ENCODE peak calls at places on chromosomes 5 and 9, in six cellular contexts. One of them, this sample, is unnamed. For H3K36me3, the result is how much of the 10 kb centered on the place peaks cover.

GRCh38 chr5:92514901-92515300 is 1066.1 kb downstream of the NR2F1-AS1 start:
- DNase-seq in bronchial epithelial cell: no peak
- DNase-seq in astrocyte: no peak
- DNase-seq in A673: no peak
- DNase-seq in BJ: peak
- DNase-seq in pancreas: no peak
- DNase-seq in this sample: no peak

GRCh38 chr5:82635561-82636288 is 357.6 kb upstream of the RPS23 start:
- DNase-seq in bronchial epithelial cell: peak
- DNase-seq in astrocyte: peak
- DNase-seq in A673: no peak
- DNase-seq in BJ: peak
- DNase-seq in pancreas: peak
- DNase-seq in this sample: no peak

GRCh38 chr9:17291766-17292165 is 156.9 kb downstream of the CNTLN start:
- DNase-seq in bronchial epithelial cell: peak
- DNase-seq in astrocyte: peak
- DNase-seq in A673: no peak
- DNase-seq in BJ: no peak
- DNase-seq in pancreas: no peak
- DNase-seq in this sample: no peak

GRCh38 chr9:129225815-129226214 is 47.8 kb upstream of the IER5L start:
- DNase-seq in bronchial epithelial cell: peak
- DNase-seq in astrocyte: peak
- DNase-seq in A673: peak
- DNase-seq in BJ: peak
- DNase-seq in pancreas: no peak
- DNase-seq in this sample: no peak

GRCh38 chr5:77015938-77016569 is 14.2 kb upstream of the AGGF1 start:
- DNase-seq in bronchial epithelial cell: peak
- DNase-seq in astrocyte: peak
- DNase-seq in A673: peak
- DNase-seq in BJ: peak
- DNase-seq in pancreas: no peak
- DNase-seq in this sample: no peak

GRCh38 chr9:33082538-33083326 is 6.3 kb upstream of the SMU1 start:
- DNase-seq in bronchial epithelial cell: peak
- DNase-seq in astrocyte: no peak
- DNase-seq in A673: no peak
- DNase-seq in BJ: no peak
- DNase-seq in pancreas: no peak
- DNase-seq in this sample: no peak

GRCh38 chr5:73954381-73954780 is 328.4 kb downstream of the ARHGEF28 start:
- DNase-seq in bronchial epithelial cell: no peak
- DNase-seq in astrocyte: no peak
- DNase-seq in A673: no peak
- DNase-seq in BJ: no peak
- DNase-seq in pancreas: no peak
- DNase-seq in this sample: no peak

GRCh38 chr9:114488398-114489129 is 16.7 kb downstream of the WHRN start:
- DNase-seq in bronchial epithelial cell: no peak
- DNase-seq in astrocyte: no peak
- DNase-seq in A673: no peak
- DNase-seq in BJ: no peak
- DNase-seq in pancreas: no peak
- DNase-seq in this sample: no peak

GRCh38 chr5:45741110-45741509 is 44.9 kb upstream of the HCN1 start:
- DNase-seq in bronchial epithelial cell: no peak
- DNase-seq in astrocyte: no peak
- DNase-seq in A673: no peak
- DNase-seq in BJ: no peak
- DNase-seq in pancreas: no peak
- DNase-seq in this sample: no peak

GRCh38 chr5:10649518-10650410 is 85.9 kb downstream of the ANKRD33B start:
- DNase-seq in bronchial epithelial cell: no peak
- DNase-seq in astrocyte: no peak
- DNase-seq in A673: no peak
- DNase-seq in BJ: no peak
- DNase-seq in pancreas: no peak
- DNase-seq in this sample: no peak

GRCh38 chr9:120383611-120383998 is 196.4 kb downstream of the CDK5RAP2 start:
- DNase-seq in bronchial epithelial cell: no peak
- DNase-seq in astrocyte: no peak
- DNase-seq in A673: no peak
- DNase-seq in BJ: no peak
- DNase-seq in pancreas: no peak
- DNase-seq in this sample: no peak

GRCh38 chr5:58649716-58650115 is 66.8 kb downstream of the RAB3C start:
- DNase-seq in bronchial epithelial cell: no peak
- DNase-seq in astrocyte: no peak
- DNase-seq in A673: no peak
- DNase-seq in BJ: no peak
- DNase-seq in pancreas: no peak
- DNase-seq in this sample: no peak

GRCh38 chr5:66443462-66444130 is 152.6 kb upstream of the MAST4 start:
- DNase-seq in bronchial epithelial cell: no peak
- DNase-seq in astrocyte: peak
- DNase-seq in A673: no peak
- DNase-seq in BJ: no peak
- DNase-seq in pancreas: no peak
- DNase-seq in this sample: no peak

GRCh38 chr9:22097712-22098111 is 88.6 kb upstream of the CDKN2B start:
- DNase-seq in bronchial epithelial cell: peak
- DNase-seq in astrocyte: peak
- DNase-seq in A673: no peak
- DNase-seq in BJ: peak
- DNase-seq in pancreas: no peak
- DNase-seq in this sample: no peak

GRCh38 chr5:82387041-82387818 is 109.1 kb upstream of the RPS23 start:
- DNase-seq in bronchial epithelial cell: peak
- DNase-seq in astrocyte: peak
- DNase-seq in A673: no peak
- DNase-seq in BJ: no peak
- DNase-seq in pancreas: no peak
- DNase-seq in this sample: no peak

GRCh38 chr5:179271821-179272325 is 73.4 kb downstream of the ADAMTS2 start:
- DNase-seq in bronchial epithelial cell: no peak
- DNase-seq in astrocyte: no peak
- DNase-seq in A673: no peak
- DNase-seq in BJ: no peak
- DNase-seq in pancreas: no peak
- DNase-seq in this sample: no peak

GRCh38 chr9:3256571-3256970 is 269.2 kb downstream of the RFX3 start:
- DNase-seq in bronchial epithelial cell: no peak
- DNase-seq in astrocyte: no peak
- DNase-seq in A673: no peak
- DNase-seq in BJ: no peak
- DNase-seq in pancreas: no peak
- DNase-seq in this sample: no peak

GRCh38 chr5:34013547-34013946 is 5.7 kb upstream of the AMACR start:
- DNase-seq in bronchial epithelial cell: peak
- DNase-seq in astrocyte: no peak
- DNase-seq in A673: no peak
- DNase-seq in BJ: no peak
- DNase-seq in pancreas: no peak
- DNase-seq in this sample: no peak

GRCh38 chr9:124212381-124213050 is 45.2 kb upstream of the NEK6 start:
- DNase-seq in bronchial epithelial cell: peak
- DNase-seq in astrocyte: peak
- DNase-seq in A673: no peak
- DNase-seq in BJ: peak
- DNase-seq in pancreas: no peak
- DNase-seq in this sample: no peak

GRCh38 chr9:94030318-94031179 is 53.7 kb upstream of the PTPDC1 start:
- DNase-seq in bronchial epithelial cell: peak
- DNase-seq in astrocyte: peak
- DNase-seq in A673: peak
- DNase-seq in BJ: peak
- DNase-seq in pancreas: peak
- DNase-seq in this sample: peak

GRCh38 chr9:33446507-33447403 is 638 bp downstream of the AQP3 start:
- DNase-seq in bronchial epithelial cell: peak
- DNase-seq in astrocyte: peak
- DNase-seq in A673: peak
- DNase-seq in BJ: no peak
- DNase-seq in pancreas: peak
- DNase-seq in this sample: peak

GRCh38 chr9:114371986-114372917 is 15.5 kb downstream of the AKNA start:
- DNase-seq in bronchial epithelial cell: no peak
- DNase-seq in astrocyte: peak
- DNase-seq in A673: no peak
- DNase-seq in BJ: no peak
- DNase-seq in pancreas: no peak
- DNase-seq in this sample: peak

GRCh38 chr9:128940271-128940921 is 7.0 kb downstream of the DOLK start:
- DNase-seq in bronchial epithelial cell: no peak
- DNase-seq in astrocyte: no peak
- DNase-seq in A673: no peak
- DNase-seq in BJ: no peak
- DNase-seq in pancreas: no peak
- DNase-seq in this sample: no peak

GRCh38 chr9:126399251-126399650 is 72.6 kb downstream of the MVB12B start:
- DNase-seq in bronchial epithelial cell: no peak
- DNase-seq in astrocyte: peak
- DNase-seq in A673: no peak
- DNase-seq in BJ: no peak
- DNase-seq in pancreas: no peak
- DNase-seq in this sample: no peak

GRCh38 chr9:127805620-127806019 is 2.9 kb downstream of the FPGS start:
- DNase-seq in bronchial epithelial cell: peak
- DNase-seq in astrocyte: no peak
- DNase-seq in A673: peak
- DNase-seq in BJ: no peak
- DNase-seq in pancreas: peak
- DNase-seq in this sample: no peak

GRCh38 chr5:145587308-145588071 is 247.7 kb downstream of the PRELID2 start:
- DNase-seq in bronchial epithelial cell: peak
- DNase-seq in astrocyte: peak
- DNase-seq in A673: peak
- DNase-seq in BJ: peak
- DNase-seq in pancreas: no peak
- DNase-seq in this sample: no peak

GRCh38 chr9:110370316-110370715 is 32.7 kb upstream of the TXNDC8 start:
- DNase-seq in bronchial epithelial cell: peak
- DNase-seq in astrocyte: peak
- DNase-seq in A673: peak
- DNase-seq in BJ: no peak
- DNase-seq in pancreas: no peak
- DNase-seq in this sample: no peak

GRCh38 chr9:95197692-95198271 is 119.7 kb downstream of the FANCC start:
- DNase-seq in bronchial epithelial cell: peak
- DNase-seq in astrocyte: peak
- DNase-seq in A673: peak
- DNase-seq in BJ: no peak
- DNase-seq in pancreas: peak
- DNase-seq in this sample: no peak

GRCh38 chr9:17795708-17796107 is 216.8 kb downstream of the SH3GL2 start:
- DNase-seq in bronchial epithelial cell: no peak
- DNase-seq in astrocyte: peak
- DNase-seq in A673: no peak
- DNase-seq in BJ: no peak
- DNase-seq in pancreas: no peak
- DNase-seq in this sample: no peak

GRCh38 chr9:110714314-110714713 is 45.7 kb downstream of the MUSK start:
- DNase-seq in bronchial epithelial cell: peak
- DNase-seq in astrocyte: no peak
- DNase-seq in A673: no peak
- DNase-seq in BJ: no peak
- DNase-seq in pancreas: no peak
- DNase-seq in this sample: no peak

GRCh38 chr5:82367930-82368329 is 89.8 kb upstream of the RPS23 start:
- DNase-seq in bronchial epithelial cell: no peak
- DNase-seq in astrocyte: peak
- DNase-seq in A673: no peak
- DNase-seq in BJ: no peak
- DNase-seq in pancreas: no peak
- DNase-seq in this sample: no peak

GRCh38 chr5:44387911-44388310 is 1.3 kb downstream of the FGF10 start:
- DNase-seq in bronchial epithelial cell: no peak
- DNase-seq in astrocyte: no peak
- DNase-seq in A673: no peak
- DNase-seq in BJ: no peak
- DNase-seq in pancreas: peak
- DNase-seq in this sample: no peak
- H3K4me3 ChIP-seq in bronchial epithelial cell: no peak
- H3K4me3 ChIP-seq in astrocyte: no peak
- H3K4me3 ChIP-seq in A673: no peak
- H3K4me3 ChIP-seq in BJ: no peak
- H3K4me3 ChIP-seq in pancreas: peak
- H3K4me3 ChIP-seq in this sample: no peak

GRCh38 chr9:101737705-101738565 is 512 bp downstream of the GRIN3A start:
- DNase-seq in bronchial epithelial cell: no peak
- DNase-seq in astrocyte: no peak
- DNase-seq in A673: peak
- DNase-seq in BJ: no peak
- DNase-seq in pancreas: peak
- DNase-seq in this sample: no peak
- TF ChIP-seq CTCF in bronchial epithelial cell: no peak
- TF ChIP-seq CTCF in astrocyte: no peak
- TF ChIP-seq CTCF in A673: no peak
- TF ChIP-seq CTCF in BJ: no peak
- TF ChIP-seq CTCF in pancreas: no peak
- TF ChIP-seq CTCF in this sample: no peak

GRCh38 chr5:138425079-138425478 is 13.8 kb upstream of the REEP2 start:
- DNase-seq in bronchial epithelial cell: no peak
- DNase-seq in astrocyte: no peak
- DNase-seq in A673: no peak
- DNase-seq in BJ: no peak
- DNase-seq in pancreas: no peak
- DNase-seq in this sample: no peak
- H3K36me3 ChIP-seq in bronchial epithelial cell: under half
- H3K36me3 ChIP-seq in astrocyte: half or more
- H3K36me3 ChIP-seq in A673: half or more
- H3K36me3 ChIP-seq in BJ: under half
- H3K36me3 ChIP-seq in pancreas: half or more
- H3K36me3 ChIP-seq in this sample: under half

DNA sequence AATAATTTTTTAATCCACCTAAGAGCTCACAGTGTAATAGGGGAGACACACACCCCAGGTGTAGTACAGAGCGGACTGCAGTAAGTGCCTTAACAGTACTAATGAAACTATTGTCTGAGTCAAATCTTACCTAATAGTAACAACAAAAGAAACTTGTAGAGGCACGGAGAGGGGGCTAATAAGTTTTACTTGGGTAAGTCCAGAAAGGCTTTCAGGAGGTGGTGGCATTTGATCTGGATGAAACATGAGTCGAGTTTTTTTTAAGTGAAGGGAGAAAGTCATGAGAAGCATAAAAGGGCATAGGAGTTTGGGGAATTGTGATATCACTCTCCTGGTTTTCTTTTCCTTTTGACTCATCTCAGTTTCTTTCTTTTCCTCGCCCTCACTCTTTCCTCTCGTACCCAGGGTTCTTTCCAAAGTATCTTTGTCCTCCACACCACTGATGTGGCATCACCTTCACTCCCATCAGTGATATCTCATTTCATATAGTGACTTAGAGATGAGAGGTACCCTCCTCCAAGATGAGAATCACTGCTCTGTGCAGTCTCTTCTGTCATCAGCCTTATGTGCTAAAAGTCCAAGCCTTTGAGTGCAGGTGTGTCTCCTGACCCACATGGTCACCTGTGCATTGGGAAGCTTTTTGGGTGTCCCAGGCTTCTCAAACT is 2.0 kb downstream of the CTNNA1 start:
- DNase-seq in bronchial epithelial cell: peak
- DNase-seq in astrocyte: no peak
- DNase-seq in A673: no peak
- DNase-seq in BJ: no peak
- DNase-seq in pancreas: no peak
- DNase-seq in this sample: peak
- H3K4me3 ChIP-seq in bronchial epithelial cell: peak
- H3K4me3 ChIP-seq in astrocyte: peak
- H3K4me3 ChIP-seq in A673: no peak
- H3K4me3 ChIP-seq in BJ: peak
- H3K4me3 ChIP-seq in pancreas: no peak
- H3K4me3 ChIP-seq in this sample: peak